ENCODE peak calls at places on chromosomes 1 and 21, in four cellular contexts. P is posterior vena cava, E is AG10803, K is A172. W is an unnamed sample.
A peak's percentile ranks its signal among the peaks of the same experiment; 100 is the strongest.

GRCh38 chr21:46130721-46131720 is 24.4 kb downstream of the FTCD start:
- DNase-seq in K (no peak), E (peak; percentile 47), P (peak; percentile 81), W (no peak)

GRCh38 chr1:58811303-58811702 is 27.5 kb upstream of the JUN start:
- DNase-seq in E (no peak), P (no peak), K (no peak), W (no peak)

GRCh38 chr1:93180723-93181613 is at the start of gene CCDC18:
- DNase-seq in K (peak; percentile 11), P (no peak), E (peak; percentile 8), W (no peak)

GRCh38 chr1:7229696-7230095 is 444.4 kb downstream of the CAMTA1 start:
- DNase-seq in P (no peak), E (peak; percentile 51), K (no peak), W (no peak)

GRCh38 chr1:71638081-71638766 is 557.4 kb upstream of the ZRANB2 start:
- DNase-seq in P (no peak), E (peak; percentile 70), K (peak; percentile 4), W (no peak)

GRCh38 chr1:76950306-76950705 is 83.0 kb downstream of the ST6GALNAC5 start:
- DNase-seq in P (no peak), K (no peak), E (peak; percentile 49), W (no peak)

GRCh38 chr21:35252831-35253230 is 203.7 kb upstream of the RUNX1 start:
- DNase-seq in K (peak; percentile 90), P (no peak), E (peak; percentile 72), W (no peak)

GRCh38 chr21:34544032-34544496 is 32.1 kb upstream of the KCNE1 start:
- DNase-seq in P (no peak), K (peak; percentile 76), E (peak; percentile 68), W (no peak)

W was measured in naive B cell.